ENCODE peak calls at places on chromosomes 6 and 20, in nine cellular contexts. Z is heart right ventricle, J is HepG2, X is PC-3, A is endodermal cell, U is K562, M is MM.1S, D is upper lobe of left lung, W is kidney. F is an unnamed sample. For H3K4me1, the result is how much of the 10 kb centered on the place peaks cover.

GRCh38 chr20:16761305-16761829 is 13.2 kb downstream of the OTOR start:
- DNase-seq in X (peak), W (no peak), Z (no peak), D (no peak), M (peak), J (peak), A (peak), U (peak), F (no peak)

GRCh38 chr20:6735913-6736845 is 31.3 kb upstream of the BMP2 start:
- DNase-seq in W (no peak), M (no peak), Z (peak), U (no peak), J (no peak), D (no peak), A (peak), X (no peak), F (no peak)

GRCh38 chr6:109260126-109260525 is 122.1 kb downstream of the CD164 start:
- DNase-seq in D (no peak), M (no peak), X (peak), W (no peak), J (no peak), Z (no peak), U (no peak), A (no peak), F (no peak)

GRCh38 chr6:3287976-3288707 is 29.4 kb downstream of the PSMG4 start:
- DNase-seq in Z (no peak), W (peak), M (no peak), X (no peak), A (peak), D (no peak), J (no peak), U (peak), F (peak)

GRCh38 chr20:1702855-1703254 is 45.3 kb upstream of the SIRPG start:
- DNase-seq in M (no peak), X (no peak), Z (no peak), W (no peak), U (no peak), D (no peak), A (no peak), J (no peak), F (no peak)

GRCh38 chr6:107800564-107801164 is 23.4 kb downstream of the SCML4 start:
- DNase-seq in J (peak), Z (no peak), X (no peak), W (no peak), U (no peak), A (peak), D (no peak), M (no peak), F (no peak)

GRCh38 chr20:14657231-14657630 is 319.8 kb upstream of the FLRT3 start:
- DNase-seq in D (no peak), U (no peak), J (no peak), X (no peak), A (no peak), M (no peak), W (no peak), Z (no peak), F (no peak)

GRCh38 chr20:23436681-23437080 is 2.8 kb upstream of the CSTL1 start:
- DNase-seq in A (peak), D (no peak), W (no peak), J (no peak), X (no peak), U (no peak), M (no peak), Z (no peak), F (no peak)

DNA sequence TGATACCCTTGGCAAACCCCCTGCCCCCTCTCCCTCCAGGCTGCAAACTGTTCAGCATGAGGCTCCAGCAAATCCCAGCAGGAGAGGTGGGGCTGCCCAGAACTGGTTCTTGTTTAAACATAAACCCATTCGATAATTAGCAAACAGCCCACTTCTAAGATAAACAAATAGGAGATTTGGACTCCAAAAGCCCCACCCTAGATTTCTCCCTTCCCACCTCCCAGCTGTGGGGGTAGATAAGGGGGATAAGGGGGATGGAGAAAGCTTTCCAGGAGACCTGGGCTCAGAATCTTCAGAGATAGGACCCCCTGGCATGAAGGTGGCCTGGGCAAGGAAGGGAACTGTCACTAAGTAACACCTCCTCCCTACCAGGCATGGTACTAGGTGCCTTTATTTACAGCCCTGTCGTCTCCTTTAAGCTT is 4.8 kb downstream of the SDC4 start:
- DNase-seq in W (peak), Z (no peak), A (peak), J (peak), X (peak), M (no peak), D (no peak), U (peak), F (peak)
- H3K4me3 ChIP-seq in W (peak), Z (no peak), A (peak), J (peak), X (peak), M (no peak), D (no peak), U (no peak), F (no peak)

DNA sequence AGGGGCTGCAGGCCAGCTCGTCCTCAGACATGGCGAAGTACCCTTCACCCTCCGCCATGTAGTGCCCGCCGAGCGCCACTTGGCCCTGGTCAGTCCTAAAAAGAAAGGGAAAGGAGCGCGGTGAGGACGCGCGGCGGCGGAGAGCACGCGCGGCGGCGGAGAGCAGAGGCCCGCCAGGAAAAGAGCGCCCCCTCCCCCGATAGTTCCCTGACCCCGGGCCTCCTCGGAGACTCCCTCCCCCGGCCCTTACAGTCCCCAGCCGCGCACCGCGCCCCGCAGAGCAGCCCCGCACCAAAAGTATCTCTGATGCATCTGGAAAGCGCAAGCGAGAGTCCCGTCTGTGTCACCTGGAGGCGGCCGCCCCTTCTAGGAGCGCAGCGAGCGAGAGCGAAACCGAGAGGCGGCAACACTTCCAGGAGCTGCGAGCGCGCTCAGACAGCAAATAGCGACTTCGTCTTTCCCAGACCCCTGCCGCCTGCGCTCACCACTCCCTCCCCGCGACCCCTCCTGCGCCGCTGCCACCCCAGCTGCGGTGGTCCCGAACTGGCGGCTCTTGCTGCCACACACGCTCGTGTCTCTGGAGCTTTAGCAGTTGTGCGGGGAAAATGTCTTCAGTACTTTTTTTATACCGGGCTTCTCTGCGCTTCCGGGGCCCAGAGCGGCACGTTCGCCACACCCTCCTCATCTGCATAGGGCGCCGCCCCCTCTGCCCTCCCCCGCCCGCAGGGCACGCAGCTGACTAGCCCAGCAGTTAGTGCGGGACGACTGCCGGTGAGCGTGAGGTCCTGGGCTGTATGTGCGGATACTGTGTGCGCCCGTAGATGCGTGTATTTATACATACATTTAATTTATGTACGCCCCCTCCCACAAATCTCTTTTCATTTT is at the start of gene TENT5A:
- DNase-seq in A (peak), Z (peak), J (peak), X (peak), U (peak), M (peak), W (peak), D (peak), F (peak)
- TF ChIP-seq CTCF in A (peak), Z (peak), J (peak), X (peak), U (no peak), M (no peak), W (no peak), D (peak), F (peak)

GRCh38 chr20:41138527-41139226 is 1.3 kb downstream of the PLCG1 start:
- DNase-seq in Z (no peak), W (peak), X (no peak), A (no peak), M (no peak), U (no peak), D (no peak), J (peak), F (peak)
- H3K4me1 ChIP-seq in Z (half or more), W (under half), X (under half), A (under half), M (under half), U (under half), D (half or more), J (half or more), F (under half)

GRCh38 chr6:50819906-50820589 is 1.4 kb downstream of the TFAP2B start:
- DNase-seq in W (peak), J (no peak), Z (no peak), A (peak), M (no peak), X (no peak), U (no peak), D (peak), F (no peak)
- H3K4me3 ChIP-seq in W (peak), J (no peak), Z (no peak), A (peak), M (no peak), X (no peak), U (no peak), D (no peak), F (no peak)

DNA sequence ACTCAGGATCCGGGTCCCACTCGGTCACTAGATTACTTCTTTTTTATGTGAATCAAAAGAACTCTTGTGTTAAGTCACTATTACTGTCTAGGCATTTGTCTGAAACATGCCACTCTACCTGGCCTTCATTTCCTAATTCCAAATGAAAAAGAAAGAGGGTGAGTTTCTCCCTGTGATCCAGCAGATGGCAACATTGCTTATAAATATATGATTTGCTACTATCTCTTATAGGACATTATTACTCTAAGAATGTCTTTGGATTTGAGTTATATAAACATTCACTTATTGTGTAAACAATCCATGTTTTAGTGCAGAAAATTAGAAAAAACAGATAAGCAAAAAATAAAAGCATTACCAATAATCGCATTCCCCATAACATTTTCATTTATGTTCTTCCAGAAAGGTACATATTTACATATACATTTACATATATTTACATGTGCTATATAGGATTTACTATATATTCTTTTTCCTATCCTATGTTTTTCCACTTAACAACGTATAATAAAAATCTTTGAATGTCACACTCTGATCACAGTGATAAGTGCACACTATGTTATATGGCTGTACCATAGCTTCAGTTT is 66.9 kb downstream of the FAXC start:
- DNase-seq in U (peak), M (peak), W (no peak), A (no peak), X (peak), Z (no peak), J (no peak), D (no peak), F (no peak)
- TF ChIP-seq CTCF in U (peak), M (peak), W (no peak), A (peak), X (peak), Z (peak), J (peak), D (no peak), F (peak)

GRCh38 chr6:131980791-131981623 is 29.8 kb upstream of the CCN2 start:
- DNase-seq in U (no peak), D (no peak), Z (no peak), W (no peak), X (peak), J (peak), A (no peak), M (no peak), F (no peak)
- H3K4me1 ChIP-seq in U (under half), D (under half), Z (under half), W (under half), X (under half), J (half or more), A (under half), M (under half), F (under half)

GRCh38 chr6:33073431-33073871 is at the start of gene HLA-DPA1:
- DNase-seq in Z (no peak), W (no peak), A (peak), U (peak), X (peak), D (no peak), M (peak), J (no peak), F (no peak)
- H3K4me3 ChIP-seq in Z (peak), W (peak), A (no peak), U (no peak), X (no peak), D (peak), M (peak), J (no peak), F (no peak)

DNA sequence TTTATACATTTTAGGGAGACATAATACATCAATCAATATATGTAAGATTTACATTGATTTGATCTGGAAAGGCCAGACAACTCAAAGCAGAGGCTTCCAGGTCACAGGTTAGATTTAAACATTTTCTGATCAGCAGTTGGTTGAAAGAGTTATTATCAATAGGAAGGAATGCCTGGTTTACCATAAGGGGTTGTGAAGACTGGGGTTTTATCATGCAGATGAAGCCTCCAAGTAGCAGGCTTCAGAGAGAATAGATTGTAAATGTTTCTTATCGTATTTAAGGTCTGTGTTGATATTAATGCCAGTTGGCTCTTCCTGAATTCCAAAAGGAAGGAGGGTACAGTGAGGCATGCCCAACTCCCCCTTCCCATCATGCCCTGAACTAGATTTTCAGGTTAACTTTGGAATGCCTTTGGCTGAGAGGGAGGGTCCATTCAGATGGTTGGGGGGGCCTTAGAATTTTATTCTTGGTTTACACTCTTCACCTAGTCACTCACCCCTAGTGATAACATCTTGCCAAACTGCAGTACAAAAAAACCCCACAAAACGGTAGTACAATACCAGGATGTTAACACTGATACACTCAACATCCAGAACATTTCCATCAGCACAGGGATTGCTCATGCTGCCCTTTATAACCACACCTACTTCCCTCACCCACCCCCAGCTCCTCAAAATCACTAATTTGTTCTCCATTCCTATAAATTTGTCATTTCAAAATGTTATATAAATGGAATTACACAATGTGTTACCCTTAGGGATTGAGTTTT is 259.6 kb upstream of the PLN start:
- DNase-seq in M (no peak), A (no peak), X (peak), W (no peak), J (no peak), U (no peak), Z (no peak), D (no peak), F (no peak)
- TF ChIP-seq CTCF in M (no peak), A (no peak), X (peak), W (no peak), J (no peak), U (no peak), Z (peak), D (peak), F (peak)

F was measured in RWPE2.